ENCODE peak calls at places on chromosomes 5 and 9, in nine cellular contexts. C is aorta; A is naive thymus-derived CD8-positive, alpha-beta T cell; V is effector memory CD8-positive, alpha-beta T cell; U is left cardiac atrium; N is stimulated activated naive B cell treated with anti-CD40 and anti-IgM and Interleukin-4, amounts not matched to agents 10 μg/mL and 1 μg/mL and 100 μg/mL, for 72 hours; F is body of pancreas; I is CD8-positive, alpha-beta T cell; B is T-cell. O is an unnamed sample.

GRCh38 chr5:34991486-34992238 is 56.1 kb downstream of the AGXT2 start:
- ATAC-seq in I (no peak), A (no peak), C (no peak), V (no peak), B (no peak), F (no peak), U (no peak), N (no peak), O (no peak)

GRCh38 chr9:126957687-126958053 is 43.1 kb downstream of the RALGPS1 start:
- ATAC-seq in A (no peak), C (no peak), N (no peak), B (no peak), F (no peak), U (peak), I (no peak), V (no peak), O (peak)

GRCh38 chr9:18890372-18890771 is 142.6 kb downstream of the SAXO1 start:
- ATAC-seq in N (no peak), C (no peak), B (no peak), A (no peak), U (peak), V (no peak), I (no peak), F (no peak), O (peak)

GRCh38 chr5:14234204-14234603 is 91.1 kb downstream of the TRIO start:
- ATAC-seq in A (no peak), C (no peak), B (no peak), U (no peak), N (no peak), F (peak), I (no peak), V (no peak), O (no peak)

GRCh38 chr5:140018920-140019644 is 24.0 kb downstream of the NRG2 start:
- ATAC-seq in U (peak), B (no peak), I (no peak), V (no peak), C (no peak), F (peak), N (no peak), A (no peak), O (no peak)

GRCh38 chr9:88179080-88179521 is 40.8 kb upstream of the SPATA31C2 start:
- ATAC-seq in F (no peak), B (peak), V (peak), A (peak), C (peak), I (peak), N (no peak), U (no peak), O (no peak)

GRCh38 chr5:84227221-84227620 is 157.5 kb downstream of the EDIL3 start:
- ATAC-seq in A (no peak), B (no peak), U (no peak), N (no peak), F (no peak), C (no peak), I (no peak), V (no peak), O (no peak)

GRCh38 chr9:76082062-76082461 is 191.6 kb downstream of the PCSK5 start:
- ATAC-seq in C (no peak), N (no peak), V (no peak), I (no peak), B (no peak), A (no peak), F (no peak), U (peak), O (no peak)

GRCh38 chr5:88821161-88821560 is 61.8 kb downstream of the MEF2C start:
- ATAC-seq in V (no peak), A (no peak), F (no peak), B (no peak), U (no peak), I (no peak), N (no peak), C (no peak), O (no peak)

GRCh38 chr5:154829181-154829588 is 21.2 kb downstream of the FAXDC2 start:
- ATAC-seq in V (no peak), B (no peak), A (no peak), I (no peak), C (no peak), U (no peak), N (no peak), F (no peak), O (no peak)

GRCh38 chr9:99039388-99040182 is 65.3 kb upstream of the TGFBR1 start:
- ATAC-seq in N (peak), I (no peak), V (no peak), C (no peak), F (no peak), B (no peak), A (no peak), U (no peak), O (no peak)

GRCh38 chr9:136144450-136144849 is 25.8 kb upstream of the TMEM250 start:
- ATAC-seq in F (no peak), V (no peak), U (no peak), A (no peak), B (no peak), N (no peak), C (no peak), I (no peak), O (no peak)

GRCh38 chr9:70390922-70391321 is 23.5 kb downstream of the KLF9 start:
- ATAC-seq in A (peak), N (no peak), B (peak), F (no peak), C (no peak), V (no peak), U (no peak), I (no peak), O (no peak)

GRCh38 chr5:67341478-67341877 is 144.9 kb upstream of the CD180 start:
- ATAC-seq in C (no peak), A (no peak), U (no peak), I (no peak), F (no peak), V (no peak), B (no peak), N (no peak), O (no peak)

GRCh38 chr5:43648499-43649124 is 45.6 kb downstream of the NNT start:
- ATAC-seq in B (no peak), C (no peak), A (no peak), V (no peak), U (peak), N (no peak), F (no peak), I (no peak), O (peak)

GRCh38 chr5:179680780-179681411 is at the start of gene CBY3:
- ATAC-seq in I (no peak), B (no peak), V (no peak), N (no peak), C (no peak), F (no peak), U (no peak), A (no peak), O (no peak)

GRCh38 chr5:132281856-132282614 is 12.2 kb upstream of the SLC22A4 start:
- ATAC-seq in V (no peak), A (no peak), F (no peak), C (no peak), N (no peak), U (no peak), B (no peak), I (no peak), O (no peak)

GRCh38 chr5:172646716-172647285 is 5.7 kb downstream of the NEURL1B start:
- ATAC-seq in C (no peak), A (no peak), B (no peak), U (peak), N (no peak), I (no peak), F (no peak), V (no peak), O (peak)

GRCh38 chr5:115267617-115268016 is 4.9 kb upstream of the PGGT1B start:
- ATAC-seq in I (no peak), V (no peak), B (no peak), F (no peak), U (no peak), A (no peak), N (no peak), C (no peak), O (no peak)

GRCh38 chr9:131727184-131727785 is 12.6 kb downstream of the RAPGEF1 start:
- ATAC-seq in N (no peak), A (no peak), U (no peak), B (no peak), F (no peak), I (no peak), C (no peak), V (no peak), O (peak)

GRCh38 chr5:124207118-124207517 is 539.3 kb downstream of the ZNF608 start:
- ATAC-seq in C (no peak), N (no peak), U (no peak), F (no peak), B (no peak), A (no peak), V (no peak), I (no peak), O (no peak)

GRCh38 chr9:78035369-78035993 is 3.9 kb upstream of the GNAQ start:
- ATAC-seq in N (no peak), U (no peak), F (no peak), C (peak), B (no peak), A (no peak), V (peak), I (peak), O (no peak)

GRCh38 chr9:136667940-136668760 is 5.4 kb downstream of the EGFL7 start:
- ATAC-seq in I (no peak), U (no peak), C (no peak), B (no peak), N (no peak), V (peak), F (no peak), A (peak), O (no peak)

GRCh38 chr5:142800776-142801494 is 30.8 kb downstream of the ARHGAP26 start:
- ATAC-seq in U (no peak), I (peak), A (peak), B (peak), C (no peak), V (peak), N (peak), F (no peak), O (no peak)

GRCh38 chr5:89232139-89232603 is 349.2 kb upstream of the MEF2C start:
- ATAC-seq in F (no peak), N (peak), U (no peak), V (no peak), A (no peak), C (no peak), B (no peak), I (no peak), O (no peak)

GRCh38 chr5:56233230-56233629 is at the start of gene ANKRD55:
- ATAC-seq in U (no peak), A (no peak), C (no peak), B (no peak), F (no peak), N (no peak), I (no peak), V (no peak), O (no peak)

GRCh38 chr9:125485471-125485870 is 221.5 kb downstream of the MAPKAP1 start:
- ATAC-seq in N (no peak), A (no peak), V (no peak), F (no peak), C (no peak), B (no peak), U (peak), I (no peak), O (no peak)

GRCh38 chr5:67065237-67065636 is 131.4 kb downstream of the CD180 start:
- ATAC-seq in I (no peak), C (no peak), U (no peak), A (peak), N (no peak), B (no peak), V (no peak), F (no peak), O (no peak)

GRCh38 chr9:87342743-87343142 is 154.9 kb upstream of the DAPK1 start:
- ATAC-seq in C (no peak), I (no peak), V (no peak), A (no peak), U (peak), B (no peak), N (no peak), F (no peak), O (peak)

GRCh38 chr9:84323777-84324317 is 16.7 kb downstream of the SLC28A3 start:
- ATAC-seq in F (peak), B (no peak), U (no peak), I (no peak), V (no peak), C (no peak), A (no peak), N (no peak), O (peak)

GRCh38 chr9:130039504-130040147 is 3.4 kb downstream of the FNBP1 start:
- ATAC-seq in F (no peak), I (no peak), B (peak), N (peak), V (no peak), A (peak), C (no peak), U (no peak), O (no peak)

GRCh38 chr9:69357030-69357853 is 32.2 kb downstream of the ENTREP1 start:
- ATAC-seq in F (peak), N (no peak), I (no peak), U (peak), A (no peak), B (no peak), C (no peak), V (no peak), O (no peak)

GRCh38 chr5:151622367-151623097 is 31.4 kb upstream of the FAT2 start:
- ATAC-seq in A (no peak), C (no peak), V (no peak), U (peak), B (no peak), F (no peak), I (no peak), N (no peak), O (no peak)

GRCh38 chr9:93464876-93465275 is 11.5 kb upstream of the FAM120AOS start:
- ATAC-seq in U (no peak), N (no peak), I (no peak), A (no peak), V (no peak), B (no peak), F (no peak), C (no peak), O (no peak)

GRCh38 chr5:157294692-157295091 is 28.8 kb downstream of the CYFIP2 start:
- ATAC-seq in U (no peak), V (no peak), A (no peak), N (no peak), F (no peak), C (no peak), I (peak), B (peak), O (no peak)

GRCh38 chr5:65611524-65611923 is 12.6 kb downstream of the TRIM23 start:
- ATAC-seq in B (no peak), F (peak), C (no peak), N (no peak), U (no peak), A (no peak), I (no peak), V (no peak), O (no peak)

GRCh38 chr9:136483589-136484152 is 831 bp upstream of the SEC16A start:
- ATAC-seq in C (peak), V (peak), U (peak), B (peak), A (peak), F (peak), N (peak), I (peak), O (peak)

GRCh38 chr9:31302620-31303418 is 1081.6 kb upstream of the ACO1 start:
- ATAC-seq in I (no peak), F (no peak), A (peak), B (no peak), C (no peak), U (no peak), V (no peak), N (peak), O (no peak)

GRCh38 chr5:143494162-143494561 is 90.7 kb upstream of the NR3C1 start:
- ATAC-seq in F (no peak), A (no peak), U (no peak), I (no peak), B (no peak), C (no peak), V (no peak), N (no peak), O (no peak)